ENCODE peak calls at places on chromosomes 7 and 10, in nine cellular contexts. One of them, this sample, is unnamed.

GRCh38 chr7:8143151-8143874 is 118.7 kb downstream of the ICA1 start:
- DNase-seq in pancreas: no peak
- DNase-seq in endodermal cell: peak
- DNase-seq in astrocyte of the cerebellum: no peak
- DNase-seq in cardiac muscle cell: no peak
- DNase-seq in endothelial cell: no peak
- DNase-seq in left lung: no peak
- DNase-seq in ovary: no peak
- DNase-seq in NB4: no peak
- DNase-seq in this sample: no peak

GRCh38 chr10:133397938-133398337 is 4.0 kb downstream of the MTG1 start:
- DNase-seq in pancreas: peak
- DNase-seq in endodermal cell: no peak
- DNase-seq in astrocyte of the cerebellum: no peak
- DNase-seq in cardiac muscle cell: no peak
- DNase-seq in endothelial cell: no peak
- DNase-seq in left lung: no peak
- DNase-seq in ovary: peak
- DNase-seq in NB4: no peak
- DNase-seq in this sample: no peak

GRCh38 chr7:142376356-142376997 is 118.6 kb upstream of the PRSS58 start:
- DNase-seq in pancreas: no peak
- DNase-seq in endodermal cell: no peak
- DNase-seq in astrocyte of the cerebellum: no peak
- DNase-seq in cardiac muscle cell: no peak
- DNase-seq in endothelial cell: peak
- DNase-seq in left lung: no peak
- DNase-seq in ovary: no peak
- DNase-seq in NB4: peak
- DNase-seq in this sample: no peak

GRCh38 chr7:85595639-85596268 is 408.9 kb upstream of the SEMA3D start:
- DNase-seq in pancreas: no peak
- DNase-seq in endodermal cell: no peak
- DNase-seq in astrocyte of the cerebellum: peak
- DNase-seq in cardiac muscle cell: peak
- DNase-seq in endothelial cell: no peak
- DNase-seq in left lung: no peak
- DNase-seq in ovary: no peak
- DNase-seq in NB4: no peak
- DNase-seq in this sample: no peak

GRCh38 chr7:87599336-87599735 is 1.3 kb downstream of the ABCB1 start:
- DNase-seq in pancreas: no peak
- DNase-seq in endodermal cell: no peak
- DNase-seq in astrocyte of the cerebellum: no peak
- DNase-seq in cardiac muscle cell: no peak
- DNase-seq in endothelial cell: no peak
- DNase-seq in left lung: no peak
- DNase-seq in ovary: no peak
- DNase-seq in NB4: peak
- DNase-seq in this sample: peak

GRCh38 chr7:45293295-45293942 is 135.8 kb downstream of the RAMP3 start:
- DNase-seq in pancreas: no peak
- DNase-seq in endodermal cell: no peak
- DNase-seq in astrocyte of the cerebellum: no peak
- DNase-seq in cardiac muscle cell: no peak
- DNase-seq in endothelial cell: no peak
- DNase-seq in left lung: no peak
- DNase-seq in ovary: no peak
- DNase-seq in NB4: no peak
- DNase-seq in this sample: no peak

GRCh38 chr10:121927361-121927840 is 430 bp downstream of the ATE1 start:
- DNase-seq in pancreas: peak
- DNase-seq in endodermal cell: peak
- DNase-seq in astrocyte of the cerebellum: no peak
- DNase-seq in cardiac muscle cell: peak
- DNase-seq in endothelial cell: no peak
- DNase-seq in left lung: peak
- DNase-seq in ovary: no peak
- DNase-seq in NB4: peak
- DNase-seq in this sample: no peak

GRCh38 chr10:103784723-103785418 is 70.5 kb downstream of the SH3PXD2A start:
- DNase-seq in pancreas: no peak
- DNase-seq in endodermal cell: no peak
- DNase-seq in astrocyte of the cerebellum: no peak
- DNase-seq in cardiac muscle cell: no peak
- DNase-seq in endothelial cell: no peak
- DNase-seq in left lung: peak
- DNase-seq in ovary: no peak
- DNase-seq in NB4: no peak
- DNase-seq in this sample: no peak

GRCh38 chr10:119333146-119333792 is 125.9 kb downstream of the GRK5 start:
- DNase-seq in pancreas: no peak
- DNase-seq in endodermal cell: peak
- DNase-seq in astrocyte of the cerebellum: no peak
- DNase-seq in cardiac muscle cell: no peak
- DNase-seq in endothelial cell: no peak
- DNase-seq in left lung: no peak
- DNase-seq in ovary: no peak
- DNase-seq in NB4: peak
- DNase-seq in this sample: no peak

GRCh38 chr7:54802114-54802513 is 43.1 kb upstream of the SEC61G start:
- DNase-seq in pancreas: no peak
- DNase-seq in endodermal cell: no peak
- DNase-seq in astrocyte of the cerebellum: no peak
- DNase-seq in cardiac muscle cell: no peak
- DNase-seq in endothelial cell: no peak
- DNase-seq in left lung: no peak
- DNase-seq in ovary: no peak
- DNase-seq in NB4: no peak
- DNase-seq in this sample: no peak

GRCh38 chr10:124338276-124338915 is 80.3 kb downstream of the OAT start:
- DNase-seq in pancreas: no peak
- DNase-seq in endodermal cell: no peak
- DNase-seq in astrocyte of the cerebellum: no peak
- DNase-seq in cardiac muscle cell: no peak
- DNase-seq in endothelial cell: no peak
- DNase-seq in left lung: no peak
- DNase-seq in ovary: no peak
- DNase-seq in NB4: peak
- DNase-seq in this sample: no peak

GRCh38 chr7:151486074-151486473 is 33.6 kb downstream of the RHEB start:
- DNase-seq in pancreas: no peak
- DNase-seq in endodermal cell: no peak
- DNase-seq in astrocyte of the cerebellum: no peak
- DNase-seq in cardiac muscle cell: no peak
- DNase-seq in endothelial cell: no peak
- DNase-seq in left lung: no peak
- DNase-seq in ovary: no peak
- DNase-seq in NB4: no peak
- DNase-seq in this sample: no peak

GRCh38 chr7:151482883-151483699 is 36.6 kb downstream of the RHEB start:
- DNase-seq in pancreas: no peak
- DNase-seq in endodermal cell: no peak
- DNase-seq in astrocyte of the cerebellum: no peak
- DNase-seq in cardiac muscle cell: no peak
- DNase-seq in endothelial cell: no peak
- DNase-seq in left lung: no peak
- DNase-seq in ovary: no peak
- DNase-seq in NB4: no peak
- DNase-seq in this sample: no peak

GRCh38 chr7:151483700-151483960 is 36.1 kb downstream of the RHEB start:
- DNase-seq in pancreas: no peak
- DNase-seq in endodermal cell: no peak
- DNase-seq in astrocyte of the cerebellum: no peak
- DNase-seq in cardiac muscle cell: no peak
- DNase-seq in endothelial cell: no peak
- DNase-seq in left lung: no peak
- DNase-seq in ovary: no peak
- DNase-seq in NB4: no peak
- DNase-seq in this sample: no peak

GRCh38 chr7:151487246-151487645 is 32.4 kb downstream of the RHEB start:
- DNase-seq in pancreas: no peak
- DNase-seq in endodermal cell: no peak
- DNase-seq in astrocyte of the cerebellum: no peak
- DNase-seq in cardiac muscle cell: no peak
- DNase-seq in endothelial cell: no peak
- DNase-seq in left lung: no peak
- DNase-seq in ovary: no peak
- DNase-seq in NB4: no peak
- DNase-seq in this sample: no peak

DNA sequence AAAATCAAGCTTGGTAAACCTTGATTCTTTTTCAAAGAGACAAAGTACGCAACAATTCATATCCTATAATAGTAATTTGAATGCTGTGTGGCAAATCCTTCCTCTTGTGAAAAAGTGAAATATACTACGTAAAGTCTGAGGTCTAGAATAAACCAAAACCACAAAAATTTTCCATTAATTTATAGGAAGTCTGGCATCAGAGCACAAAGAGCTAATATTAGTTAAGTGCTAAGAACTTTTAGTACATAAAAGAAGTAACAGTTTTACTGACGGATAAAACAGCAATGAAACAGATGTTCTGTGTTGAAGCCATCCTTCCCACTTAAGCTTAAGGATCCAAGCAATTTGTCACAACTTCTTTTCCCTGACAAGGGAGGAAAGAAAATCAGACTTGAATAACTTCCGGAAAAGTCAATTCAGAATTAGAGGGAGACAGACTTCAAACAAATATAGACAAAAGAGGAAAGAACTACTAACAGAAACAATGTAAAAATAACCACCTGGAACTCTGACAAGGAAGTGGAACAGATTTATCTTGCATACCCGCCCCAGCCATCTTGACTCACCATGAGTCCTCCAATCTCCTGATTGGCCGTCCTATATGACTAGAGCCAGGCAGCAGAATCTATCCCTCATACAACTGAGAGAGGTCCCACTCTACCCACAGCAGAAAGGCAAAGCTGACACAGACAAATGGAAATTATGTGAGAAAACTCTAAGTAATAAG is 34.5 kb downstream of the RHEB start:
- DNase-seq in pancreas: no peak
- DNase-seq in endodermal cell: no peak
- DNase-seq in astrocyte of the cerebellum: no peak
- DNase-seq in cardiac muscle cell: peak
- DNase-seq in endothelial cell: no peak
- DNase-seq in left lung: no peak
- DNase-seq in ovary: no peak
- DNase-seq in NB4: no peak
- DNase-seq in this sample: no peak
- TF ChIP-seq CTCF in pancreas: no peak
- TF ChIP-seq CTCF in endodermal cell: no peak
- TF ChIP-seq CTCF in astrocyte of the cerebellum: no peak
- TF ChIP-seq CTCF in cardiac muscle cell: no peak
- TF ChIP-seq CTCF in endothelial cell: no peak
- TF ChIP-seq CTCF in left lung: no peak
- TF ChIP-seq CTCF in ovary: no peak
- TF ChIP-seq CTCF in NB4: no peak
- TF ChIP-seq CTCF in this sample: no peak

GRCh38 chr7:50119815-50120637 is 27.0 kb upstream of the ZPBP start:
- DNase-seq in pancreas: no peak
- DNase-seq in endodermal cell: peak
- DNase-seq in astrocyte of the cerebellum: no peak
- DNase-seq in cardiac muscle cell: no peak
- DNase-seq in endothelial cell: peak
- DNase-seq in left lung: no peak
- DNase-seq in ovary: no peak
- DNase-seq in NB4: peak
- DNase-seq in this sample: no peak
- TF ChIP-seq CTCF in pancreas: no peak
- TF ChIP-seq CTCF in endodermal cell: peak
- TF ChIP-seq CTCF in astrocyte of the cerebellum: no peak
- TF ChIP-seq CTCF in cardiac muscle cell: no peak
- TF ChIP-seq CTCF in endothelial cell: peak
- TF ChIP-seq CTCF in left lung: no peak
- TF ChIP-seq CTCF in ovary: no peak
- TF ChIP-seq CTCF in NB4: peak
- TF ChIP-seq CTCF in this sample: no peak

DNA sequence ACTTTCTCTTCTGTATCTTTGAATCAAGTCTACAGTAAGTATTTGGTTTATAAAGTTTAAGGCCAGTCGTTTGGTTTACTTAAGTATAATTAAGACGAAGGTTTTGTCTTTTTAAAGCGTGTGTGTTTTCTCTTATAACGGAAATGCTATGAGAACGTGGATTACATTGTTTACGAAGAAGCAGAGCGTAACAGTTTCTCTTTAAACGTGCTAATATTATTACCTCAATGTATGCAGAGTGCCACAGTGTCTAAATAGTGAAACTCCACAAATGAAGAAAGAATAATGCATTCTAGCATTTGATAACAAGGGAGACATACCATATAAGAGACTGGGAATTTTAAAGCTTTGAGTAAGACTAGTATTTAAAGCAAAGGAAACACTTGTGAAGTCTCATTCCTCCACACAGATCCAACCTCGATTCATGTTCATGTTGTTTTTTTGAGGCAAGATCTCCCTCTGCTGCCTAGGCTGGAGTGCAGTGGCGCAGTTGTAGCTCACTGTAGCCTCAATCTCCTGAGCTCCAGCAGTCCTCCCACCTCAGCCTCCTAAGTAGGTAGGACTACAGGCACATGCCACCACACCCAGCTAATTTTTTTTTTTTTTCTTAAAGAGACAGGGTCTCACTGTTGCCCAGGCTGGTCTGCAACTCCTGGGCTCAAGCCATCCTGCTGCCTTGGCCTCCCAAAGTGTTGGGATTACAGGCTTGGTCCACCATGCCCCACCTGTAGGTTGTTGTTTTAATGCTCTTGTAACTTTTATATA is 75.1 kb downstream of the ANKRD61 start:
- DNase-seq in pancreas: no peak
- DNase-seq in endodermal cell: no peak
- DNase-seq in astrocyte of the cerebellum: peak
- DNase-seq in cardiac muscle cell: peak
- DNase-seq in endothelial cell: no peak
- DNase-seq in left lung: peak
- DNase-seq in ovary: no peak
- DNase-seq in NB4: peak
- DNase-seq in this sample: no peak
- TF ChIP-seq CTCF in pancreas: no peak
- TF ChIP-seq CTCF in endodermal cell: no peak
- TF ChIP-seq CTCF in astrocyte of the cerebellum: peak
- TF ChIP-seq CTCF in cardiac muscle cell: peak
- TF ChIP-seq CTCF in endothelial cell: no peak
- TF ChIP-seq CTCF in left lung: no peak
- TF ChIP-seq CTCF in ovary: no peak
- TF ChIP-seq CTCF in NB4: peak
- TF ChIP-seq CTCF in this sample: no peak

DNA sequence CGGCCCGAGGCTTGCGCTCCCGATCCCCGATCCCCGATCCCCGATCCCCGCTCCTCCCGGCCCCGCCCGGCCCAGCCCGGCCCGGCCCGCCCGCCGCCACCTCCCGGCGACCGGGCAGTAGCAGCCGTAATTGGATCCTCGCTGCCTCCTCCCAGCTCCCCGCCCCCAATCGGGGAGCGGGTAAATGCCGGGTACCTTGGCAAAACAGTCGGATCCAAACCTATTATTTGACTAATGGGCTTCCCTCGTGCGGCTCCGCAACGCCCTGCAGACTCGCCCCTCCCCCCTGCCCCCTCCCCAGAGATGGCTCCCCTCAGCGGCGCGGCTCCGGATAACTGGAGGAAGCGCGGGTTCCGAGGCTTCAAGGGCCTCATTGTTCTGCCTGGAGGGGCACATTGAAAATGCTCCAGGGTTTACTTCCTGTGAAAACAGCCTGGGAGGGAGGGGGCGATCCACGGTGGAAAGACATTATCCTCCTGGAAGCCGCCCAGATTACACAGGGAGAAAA is 94.8 kb upstream of the ZMIZ1 start:
- DNase-seq in pancreas: peak
- DNase-seq in endodermal cell: peak
- DNase-seq in astrocyte of the cerebellum: peak
- DNase-seq in cardiac muscle cell: peak
- DNase-seq in endothelial cell: peak
- DNase-seq in left lung: peak
- DNase-seq in ovary: peak
- DNase-seq in NB4: peak
- DNase-seq in this sample: no peak
- TF ChIP-seq CTCF in pancreas: peak
- TF ChIP-seq CTCF in endodermal cell: peak
- TF ChIP-seq CTCF in astrocyte of the cerebellum: no peak
- TF ChIP-seq CTCF in cardiac muscle cell: no peak
- TF ChIP-seq CTCF in endothelial cell: no peak
- TF ChIP-seq CTCF in left lung: no peak
- TF ChIP-seq CTCF in ovary: no peak
- TF ChIP-seq CTCF in NB4: no peak
- TF ChIP-seq CTCF in this sample: no peak